ENCODE peak calls at places on chromosomes 2 and 18, in four cellular contexts. S is spleen, Z is IMR-90, I is kidney. P is an unnamed sample.

GRCh38 chr2:36993841-36994620 is 27.7 kb upstream of the STRN start:
- DNase-seq in S (no peak), Z (no peak), I (no peak), P (peak)

GRCh38 chr2:72965770-72966430 is 48.6 kb downstream of the EMX1 start:
- DNase-seq in S (no peak), Z (no peak), I (peak), P (no peak)

GRCh38 chr2:40458271-40458794 is 6.4 kb upstream of the SLC8A1 start:
- DNase-seq in I (no peak), Z (no peak), S (no peak), P (no peak)

GRCh38 chr2:2621855-2622254 is 290.8 kb upstream of the MYT1L start:
- DNase-seq in Z (no peak), S (no peak), I (no peak), P (no peak)

GRCh38 chr2:128178650-128179460 is 87.9 kb downstream of the UGGT1 start:
- DNase-seq in S (peak), I (no peak), Z (peak), P (peak)

GRCh38 chr2:27716301-27717069 is 52.8 kb downstream of the SLC4A1AP start:
- DNase-seq in I (no peak), Z (no peak), S (no peak), P (no peak)

GRCh38 chr2:155151472-155151871 is 453.0 kb downstream of the KCNJ3 start:
- DNase-seq in S (no peak), Z (no peak), I (no peak), P (no peak)

GRCh38 chr18:389658-390357 is 110.7 kb downstream of the COLEC12 start:
- DNase-seq in I (no peak), S (no peak), Z (peak), P (no peak)

GRCh38 chr2:173058673-173059072 is 17.0 kb upstream of the MAP3K20 start:
- DNase-seq in I (no peak), Z (no peak), S (no peak), P (no peak)

GRCh38 chr2:85954918-85955420 is 66.2 kb upstream of the ST3GAL5 start:
- DNase-seq in Z (no peak), I (no peak), S (no peak), P (no peak)

GRCh38 chr18:62702259-62702658 is 13.1 kb upstream of the PHLPP1 start:
- DNase-seq in I (peak), Z (no peak), S (no peak), P (no peak)

GRCh38 chr2:15658911-15659310 is 67.2 kb downstream of the DDX1 start:
- DNase-seq in I (no peak), S (no peak), Z (no peak), P (no peak)

DNA sequence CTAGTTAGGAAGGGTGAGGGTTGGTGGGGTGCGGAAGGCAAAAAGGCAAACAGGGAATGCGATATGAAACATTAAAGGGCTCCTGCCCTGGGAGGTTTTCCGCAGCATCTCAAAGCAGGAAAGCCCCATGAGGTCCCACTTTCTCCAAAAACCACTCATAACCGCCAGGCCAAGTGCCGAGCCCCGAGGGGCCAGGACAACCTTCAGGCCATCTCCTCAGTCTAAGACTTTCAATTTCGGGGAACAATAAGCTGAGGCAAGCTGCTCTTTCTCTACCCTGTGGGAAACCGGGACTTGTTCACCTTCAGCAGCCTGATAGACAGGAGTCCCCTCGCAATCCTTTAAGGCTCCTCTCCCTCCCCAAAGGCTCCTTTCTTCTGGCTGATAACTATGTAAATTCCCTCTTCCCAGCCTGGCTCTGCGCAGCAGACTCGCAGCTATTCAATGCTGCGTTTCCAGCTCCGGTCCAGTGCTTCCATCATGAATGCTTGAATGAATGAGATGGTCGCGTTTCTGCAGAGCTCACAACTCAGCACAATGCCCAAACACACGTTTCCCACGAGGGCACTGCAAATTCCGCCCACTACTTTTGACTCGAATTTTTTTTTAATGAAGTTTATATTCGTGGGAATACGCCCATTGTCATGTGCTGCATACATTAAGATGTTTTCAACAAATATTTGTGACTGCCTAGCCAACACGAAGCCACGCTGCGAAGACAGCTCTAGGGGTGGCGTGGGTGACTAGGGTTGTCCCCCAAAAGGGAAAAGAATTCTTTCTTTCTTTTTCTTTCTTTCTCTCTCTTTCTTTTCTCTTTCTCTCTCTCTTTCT is 1.4 kb downstream of the LAMA1 start:
- DNase-seq in Z (peak), S (no peak), I (no peak), P (peak)
- H3K4me3 ChIP-seq in Z (peak), S (peak), I (peak), P (peak)

DNA sequence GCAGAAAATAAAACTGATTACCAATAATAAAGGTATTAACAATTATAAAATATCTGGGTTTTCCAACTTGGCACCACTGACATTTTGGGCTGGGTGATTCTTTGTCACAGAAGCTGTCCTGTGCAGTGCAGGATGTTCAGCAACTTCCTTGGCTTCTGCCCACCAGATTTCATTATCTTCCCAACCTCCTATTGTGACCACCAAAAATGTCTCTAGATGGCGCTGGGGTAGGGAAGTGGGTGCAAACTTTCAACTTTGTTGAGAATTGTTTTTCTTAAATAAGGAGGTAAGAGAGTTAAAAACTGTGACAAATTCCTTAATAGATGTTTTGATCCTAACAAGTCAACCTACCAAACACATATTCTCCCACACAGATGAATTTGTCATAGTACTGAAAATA is 90.1 kb downstream of the GAREM1 start:
- DNase-seq in I (no peak), S (no peak), Z (no peak), P (peak)
- TF ChIP-seq CTCF in I (no peak), S (no peak), Z (no peak), P (no peak)

DNA sequence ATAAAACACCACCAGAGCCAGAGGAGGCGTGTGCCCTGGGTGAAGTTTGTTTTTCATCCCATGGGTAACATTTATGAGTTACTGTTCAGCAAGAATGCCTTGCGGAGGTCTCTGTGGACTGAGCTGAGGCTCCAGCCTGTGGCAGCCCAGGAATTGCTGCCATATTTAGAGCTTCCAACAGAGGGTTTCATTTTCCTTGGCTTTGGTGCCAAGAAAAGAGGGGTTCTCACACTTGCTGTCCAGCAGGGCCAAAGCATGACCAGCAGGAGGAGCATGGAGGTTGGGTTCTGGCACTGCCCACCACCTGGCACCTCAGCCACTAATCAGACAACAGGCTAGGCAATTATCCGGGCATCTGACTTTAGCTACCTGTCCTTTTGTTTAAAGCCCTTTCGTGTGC is 36.7 kb downstream of the EPAS1 start:
- DNase-seq in S (no peak), I (no peak), Z (no peak), P (no peak)
- H3K4me3 ChIP-seq in S (no peak), I (no peak), Z (no peak), P (no peak)

DNA sequence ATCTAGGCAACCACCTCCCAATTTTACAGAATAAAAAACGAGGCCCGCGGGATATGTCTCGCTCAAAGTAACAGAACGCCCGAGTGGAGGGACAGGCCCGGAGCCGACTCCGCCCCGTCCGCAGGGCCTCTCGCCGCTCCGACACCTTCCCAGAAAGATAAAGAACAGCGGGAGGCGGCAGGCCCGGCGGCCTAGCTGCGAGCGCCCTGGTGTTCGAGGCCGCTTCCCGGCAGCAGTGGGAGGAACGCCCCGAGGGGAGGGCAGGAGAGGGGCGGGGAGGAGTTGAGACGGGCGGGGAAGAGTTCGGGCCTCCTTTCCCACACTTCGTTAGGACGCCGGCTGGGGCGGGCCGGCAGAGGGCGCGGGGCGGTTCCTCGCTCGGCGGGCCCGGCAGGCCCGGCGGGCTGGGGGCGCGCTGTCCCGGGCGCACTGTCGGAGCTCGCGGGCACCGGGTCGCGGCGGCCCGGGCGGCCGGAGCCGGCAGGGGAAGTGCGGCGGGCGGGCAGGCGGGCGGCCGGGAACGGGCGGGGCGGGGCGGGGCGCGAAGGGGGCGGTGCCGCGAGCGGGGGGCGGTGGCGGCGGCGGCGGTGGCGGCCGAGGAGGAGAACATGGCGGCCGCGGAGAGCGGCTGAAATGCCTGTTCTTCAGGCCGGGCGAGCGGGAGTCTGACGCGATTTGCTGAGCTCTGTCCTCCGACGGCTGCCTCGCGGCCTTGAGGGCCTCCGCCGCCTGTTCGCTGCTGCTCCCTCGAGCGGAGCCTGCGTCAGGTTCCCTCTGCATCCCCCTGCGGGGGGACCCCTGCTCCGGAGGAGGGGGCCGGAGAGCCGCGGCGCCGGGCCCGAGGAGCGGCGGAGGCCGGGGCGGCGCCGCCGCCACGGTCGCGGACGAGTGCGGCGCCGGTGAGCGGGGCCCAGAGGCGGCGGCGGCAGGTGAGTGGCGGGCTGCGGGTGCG is at the start of gene NCOA1:
- DNase-seq in I (peak), S (peak), Z (peak), P (peak)
- TF ChIP-seq CTCF in I (peak), S (peak), Z (peak), P (no peak)

GRCh38 chr18:79681484-79682387 is 2.1 kb downstream of the CTDP1 start:
- DNase-seq in Z (no peak), S (peak), I (no peak), P (no peak)

GRCh38 chr18:79683626-79684282 is 4.2 kb downstream of the CTDP1 start:
- DNase-seq in S (peak), I (no peak), Z (no peak), P (no peak)

GRCh38 chr18:79680891-79681339 is 1.3 kb downstream of the CTDP1 start:
- DNase-seq in I (peak), S (peak), Z (no peak), P (no peak)

GRCh38 chr18:79682896-79683625 is 3.5 kb downstream of the CTDP1 start:
- DNase-seq in S (no peak), I (no peak), Z (no peak), P (no peak)

DNA sequence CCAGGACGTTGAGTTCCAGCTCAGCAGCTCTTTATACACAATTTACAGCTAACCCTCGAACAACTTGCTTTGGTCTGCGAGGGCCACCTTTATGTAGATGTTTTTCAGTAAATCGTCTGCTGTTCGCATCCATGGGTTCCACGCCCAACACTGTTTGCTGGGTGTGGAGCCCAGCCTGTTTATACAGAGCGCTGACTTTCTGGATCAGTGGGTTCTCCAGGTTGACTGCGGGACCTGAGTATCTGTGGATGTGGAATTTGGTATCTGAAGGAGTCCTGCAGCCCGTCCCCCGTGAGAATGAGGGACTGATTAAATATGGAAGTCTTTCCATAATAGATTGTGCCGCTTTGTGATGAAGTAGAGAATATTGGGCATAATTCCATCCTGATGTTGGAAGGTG is 2.9 kb downstream of the CTDP1 start:
- DNase-seq in S (no peak), Z (no peak), I (no peak), P (no peak)
- H3K4me3 ChIP-seq in S (peak), Z (no peak), I (no peak), P (no peak)

GRCh38 chr2:57376985-57377384 is 669.6 kb upstream of the VRK2 start:
- DNase-seq in S (no peak), Z (no peak), I (no peak), P (no peak)
- TF ChIP-seq CTCF in S (no peak), Z (peak), I (no peak), P (no peak)

GRCh38 chr2:168455692-168456525 is at the start of gene CERS6:
- DNase-seq in S (peak), Z (peak), I (peak), P (peak)
- H3K4me3 ChIP-seq in S (peak), Z (peak), I (peak), P (peak)

P was measured in foreskin fibroblast.